ENCODE peak calls at places on chromosomes 16 and 17, in seven cellular contexts. B, X, T, M, N, G and F are unnamed samples.

GRCh38 chr16:26816885-26817571 is 249.7 kb upstream of the C16orf82 start:
- DNase-seq in N (no peak), M (no peak), G (no peak), X (no peak), B (no peak), T (no peak), F (no peak)

GRCh38 chr17:3896108-3897099 is 3.6 kb upstream of the CAMKK1 start:
- DNase-seq in T (no peak), N (no peak), G (peak; percentile 77), B (no peak), M (no peak), X (no peak), F (no peak)

GRCh38 chr16:15811778-15812750 is 44.8 kb downstream of the MYH11 start:
- DNase-seq in G (no peak), N (peak; percentile 69), T (no peak), B (no peak), M (no peak), X (no peak), F (peak; percentile 98)

GRCh38 chr16:10070591-10070990 is 111.6 kb downstream of the GRIN2A start:
- DNase-seq in N (no peak), X (no peak), T (no peak), B (no peak), M (no peak), G (no peak), F (no peak)

GRCh38 chr17:49980703-49981197 is 11.8 kb downstream of the DLX4 start:
- DNase-seq in N (no peak), B (peak; percentile 91), T (no peak), M (no peak), X (no peak), G (no peak), F (no peak)

GRCh38 chr17:75020331-75021110 is 8.1 kb downstream of the MRPL58 start:
- DNase-seq in B (no peak), G (no peak), M (no peak), X (no peak), T (no peak), N (no peak), F (no peak)

GRCh38 chr16:11309895-11310633 is 28.9 kb upstream of the PRM1 start:
- DNase-seq in T (peak; percentile 92), N (no peak), X (no peak), G (peak; percentile 99), M (no peak), B (no peak), F (no peak)

GRCh38 chr16:10868562-10869469 is 8.2 kb upstream of the CIITA start:
- DNase-seq in T (peak; percentile 79), G (peak; percentile 94), B (no peak), N (no peak), X (no peak), M (no peak), F (no peak)

GRCh38 chr17:73494096-73494954 is 149.9 kb downstream of the SDK2 start:
- DNase-seq in G (no peak), M (no peak), B (peak; percentile 46), N (no peak), T (no peak), X (no peak), F (no peak)

GRCh38 chr17:49618112-49618611 is 42.5 kb downstream of the NXPH3 start:
- DNase-seq in T (no peak), X (no peak), N (no peak), G (no peak), M (no peak), B (no peak), F (no peak)

GRCh38 chr16:29738514-29738913 is 7.3 kb downstream of the C16orf54 start:
- DNase-seq in B (no peak), G (peak; percentile 70), T (peak; percentile 82), N (no peak), X (no peak), M (peak; percentile 58), F (no peak)

GRCh38 chr17:60554377-60554788 is 28.3 kb upstream of the APPBP2 start:
- DNase-seq in M (no peak), B (no peak), G (no peak), N (no peak), T (no peak), X (no peak), F (peak; percentile 98)

GRCh38 chr16:74035816-74036215 is 260.8 kb upstream of the PSMD7 start:
- DNase-seq in T (peak; percentile 11), N (peak; percentile 25), M (no peak), G (peak; percentile 4), B (peak; percentile 33), X (peak; percentile 7), F (no peak)

GRCh38 chr17:42623732-42624596 is 14.5 kb downstream of the TUBG1 start:
- DNase-seq in T (no peak), B (no peak), X (peak; percentile 56), M (no peak), G (no peak), N (peak; percentile 80), F (no peak)

GRCh38 chr17:40076595-40076994 is 13.8 kb downstream of the THRA start:
- DNase-seq in T (no peak), M (no peak), G (no peak), N (no peak), X (no peak), B (no peak), F (no peak)

GRCh38 chr16:19073863-19074262 is 6.4 kb downstream of the COQ7 start:
- DNase-seq in X (no peak), N (no peak), B (no peak), G (no peak), M (no peak), T (no peak), F (no peak)

GRCh38 chr17:73029941-73030340 is 62.5 kb downstream of the SLC39A11 start:
- DNase-seq in N (no peak), B (no peak), T (no peak), X (no peak), G (no peak), M (no peak), F (no peak)

GRCh38 chr17:32954477-32954876 is 26.5 kb downstream of the TMEM98 start:
- DNase-seq in T (no peak), B (no peak), G (no peak), M (no peak), X (no peak), N (no peak), F (no peak)

GRCh38 chr16:69166221-69166833 is 20.6 kb upstream of the SNTB2 start:
- DNase-seq in G (no peak), B (no peak), X (no peak), T (peak; percentile 35), N (no peak), M (peak; percentile 37), F (no peak)

GRCh38 chr16:56611281-56611833 is 3.0 kb downstream of the MT2A start:
- DNase-seq in X (peak; percentile 27), T (no peak), N (peak; percentile 36), B (no peak), G (no peak), M (no peak), F (no peak)

DNA sequence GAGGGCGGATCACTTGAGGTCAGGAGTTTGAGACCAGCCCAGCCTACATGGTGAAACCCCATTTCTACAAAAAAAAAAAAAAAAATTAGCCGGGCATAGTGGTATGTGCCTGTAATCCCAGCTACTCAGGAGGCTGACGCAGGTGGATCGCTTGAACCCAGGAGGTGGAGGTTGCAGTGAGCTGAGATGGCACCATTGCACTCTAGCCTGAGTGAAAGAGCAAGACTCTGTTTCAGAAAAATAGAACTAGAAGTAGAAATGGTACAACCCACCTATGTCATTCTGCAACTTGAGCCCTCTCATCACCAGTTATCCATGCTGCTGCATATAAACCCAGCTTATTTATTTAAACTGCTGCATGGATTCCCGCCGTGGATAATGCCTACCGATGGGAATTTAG is 1.6 kb downstream of the SCNN1B start:
- DNase-seq in T (no peak), G (no peak), M (no peak), B (no peak), N (no peak), X (no peak), F (no peak)
- H3K4me3 ChIP-seq in T (no peak overlapping the region), G (no peak overlapping the region), M (no peak overlapping the region), B (no peak overlapping the region), N (no peak overlapping the region), X (no peak overlapping the region), F (no peak overlapping the region)

GRCh38 chr17:82838386-82839063 is 1.3 kb downstream of the ZNF750 start:
- DNase-seq in M (no peak), T (no peak), B (peak; percentile 20), X (no peak), N (no peak), G (no peak), F (no peak)
- H3K4me3 ChIP-seq in M (no peak overlapping the region), T (no peak overlapping the region), B (no peak overlapping the region), X (no peak overlapping the region), N (no peak overlapping the region), G (no peak overlapping the region), F (no peak overlapping the region)

GRCh38 chr16:645852-646678 is 3.1 kb upstream of the WDR90 start:
- DNase-seq in T (no peak), N (no peak), B (no peak), G (no peak), X (no peak), M (no peak), F (no peak)

GRCh38 chr16:648786-649589 is at the start of gene WDR90:
- DNase-seq in B (peak; percentile 98), T (peak; percentile 94), X (peak; percentile 59), G (peak; percentile 94), M (peak; percentile 90), N (peak; percentile 94), F (peak; percentile 63)

GRCh38 chr16:648071-648785 is 937 bp upstream of the WDR90 start:
- DNase-seq in T (peak; percentile 76), N (peak; percentile 54), B (peak; percentile 92), M (peak; percentile 37), X (no peak), G (peak; percentile 75), F (no peak)

GRCh38 chr16:646679-647172 is 2.4 kb upstream of the WDR90 start:
- DNase-seq in M (no peak), T (no peak), B (no peak), X (no peak), G (no peak), N (no peak), F (no peak)

DNA sequence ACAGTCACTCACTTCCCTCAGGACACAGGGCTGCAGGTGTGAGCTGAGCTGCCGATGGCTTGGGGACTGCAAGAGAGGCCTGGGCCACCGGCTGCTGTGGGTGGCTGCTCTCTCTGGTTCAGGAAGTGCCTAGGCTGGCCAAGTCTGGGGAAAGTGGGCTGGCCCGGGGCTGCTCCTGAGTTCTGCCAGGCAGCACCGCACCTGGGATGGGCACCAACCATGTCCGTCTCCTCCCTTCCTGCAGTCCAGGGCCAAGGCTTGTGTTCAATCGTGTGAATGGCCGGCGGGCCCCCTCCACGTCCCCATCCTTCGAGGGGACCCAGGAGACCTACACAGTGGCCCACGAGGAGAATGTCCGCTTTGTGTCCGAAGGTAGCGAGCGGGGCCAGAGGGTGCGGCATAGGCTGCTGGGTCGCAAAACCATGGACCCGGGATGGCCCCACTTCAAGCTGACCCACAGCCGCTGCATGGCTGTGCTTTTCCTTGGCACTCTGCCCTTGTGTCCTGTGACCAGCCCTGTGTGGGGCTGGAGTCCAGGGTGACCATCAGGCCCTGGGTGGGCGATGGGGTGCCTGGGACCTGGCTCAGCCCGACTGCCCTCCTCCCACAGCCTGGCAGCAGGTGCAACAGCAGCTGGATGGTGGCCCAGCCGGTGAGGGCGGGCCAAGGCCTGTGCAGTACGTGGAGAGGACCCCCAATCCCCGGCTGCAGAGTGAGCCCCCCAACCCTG is 1.8 kb upstream of the WDR90 start:
- DNase-seq in X (no peak), T (no peak), N (no peak), G (no peak), B (no peak), M (no peak), F (no peak)
- H3K4me3 ChIP-seq in X (peak overlapping the region; percentile 64), T (peak overlapping the region; percentile 75), N (no peak overlapping the region), G (peak overlapping the region; percentile 70), B (no peak overlapping the region), M (no peak overlapping the region), F (no peak overlapping the region)

GRCh38 chr16:50280932-50281331 is 14.6 kb downstream of the ADCY7 start:
- DNase-seq in B (no peak), T (no peak), M (no peak), G (peak; percentile 47), N (no peak), X (no peak), F (no peak)
- H3K4me3 ChIP-seq in B (no peak overlapping the region), T (peak overlapping the region; percentile 36), M (peak overlapping the region; percentile 40), G (peak overlapping the region; percentile 55), N (no peak overlapping the region), X (no peak overlapping the region), F (no peak overlapping the region)